ENCODE peak calls at places on chromosomes 2 and 18, in five cellular contexts. I is stomach, S is upper lobe of left lung, O is H1, Y is K562. Q is an unnamed sample. For H3K4me1, the result is how much of the 10 kb centered on the place peaks cover.

GRCh38 chr2:168254158-168254935 is 7.0 kb upstream of the STK39 start:
- DNase-seq in I (no peak), S (no peak), O (no peak), Y (no peak), Q (no peak)

GRCh38 chr2:19796036-19796703 is 105.6 kb downstream of the TTC32 start:
- DNase-seq in I (no peak), S (no peak), O (no peak), Y (no peak), Q (no peak)

GRCh38 chr2:78992451-78992806 is 33.1 kb upstream of the REG3G start:
- DNase-seq in I (no peak), S (no peak), O (peak), Y (peak), Q (no peak)

GRCh38 chr18:26190506-26190905 is 35.7 kb upstream of the TAF4B start:
- DNase-seq in I (no peak), S (no peak), O (no peak), Y (no peak), Q (no peak)

GRCh38 chr2:199464614-199465352 is 7.0 kb upstream of the SATB2 start:
- DNase-seq in I (no peak), S (peak), O (no peak), Y (no peak), Q (no peak)

GRCh38 chr2:75090770-75091515 is 108.4 kb downstream of the TACR1 start:
- DNase-seq in I (no peak), S (no peak), O (no peak), Y (peak), Q (no peak)

GRCh38 chr2:6791682-6792081 is 74.0 kb downstream of the CMPK2 start:
- DNase-seq in I (no peak), S (no peak), O (no peak), Y (peak), Q (no peak)

GRCh38 chr2:172394008-172394407 is 33.4 kb upstream of the ITGA6 start:
- DNase-seq in I (no peak), S (no peak), O (no peak), Y (no peak), Q (no peak)

GRCh38 chr18:59876310-59876626 is 23.5 kb upstream of the PMAIP1 start:
- DNase-seq in I (no peak), S (no peak), O (no peak), Y (no peak), Q (no peak)

GRCh38 chr2:160209457-160209856 is 9.4 kb upstream of the ITGB6 start:
- DNase-seq in I (no peak), S (no peak), O (no peak), Y (no peak), Q (no peak)

GRCh38 chr2:178882666-178883440 is 75.6 kb upstream of the TTN start:
- DNase-seq in I (peak), S (no peak), O (no peak), Y (no peak), Q (no peak)

GRCh38 chr2:54603357-54603756 is 120.1 kb upstream of the EML6 start:
- DNase-seq in I (no peak), S (no peak), O (no peak), Y (no peak), Q (no peak)

GRCh38 chr18:55382277-55382805 is 205.7 kb downstream of the TCF4 start:
- DNase-seq in I (no peak), S (no peak), O (no peak), Y (no peak), Q (no peak)

GRCh38 chr2:28444951-28445350 is 50.9 kb upstream of the PLB1 start:
- DNase-seq in I (no peak), S (no peak), O (no peak), Y (no peak), Q (peak)

GRCh38 chr2:28448738-28449100 is 47.1 kb upstream of the PLB1 start:
- DNase-seq in I (no peak), S (no peak), O (no peak), Y (no peak), Q (peak)

GRCh38 chr2:28442328-28442727 is 49.7 kb downstream of the FOSL2 start:
- DNase-seq in I (no peak), S (no peak), O (no peak), Y (no peak), Q (no peak)

GRCh38 chr2:28447943-28448737 is 47.7 kb upstream of the PLB1 start:
- DNase-seq in I (no peak), S (no peak), O (no peak), Y (no peak), Q (peak)

GRCh38 chr2:28445448-28446258 is 50.2 kb upstream of the PLB1 start:
- DNase-seq in I (no peak), S (no peak), O (no peak), Y (no peak), Q (no peak)
- H3K4me1 ChIP-seq in I (under half), S (under half), O (under half), Y (under half), Q (under half)

GRCh38 chr2:226399006-226399405 is 400.6 kb downstream of the IRS1 start:
- DNase-seq in I (no peak), S (no peak), O (no peak), Y (no peak), Q (no peak)
- TF ChIP-seq POLR2AphosphoS5 in I (no peak), S (no peak), O (no peak), Y (no peak), Q (no peak)

DNA sequence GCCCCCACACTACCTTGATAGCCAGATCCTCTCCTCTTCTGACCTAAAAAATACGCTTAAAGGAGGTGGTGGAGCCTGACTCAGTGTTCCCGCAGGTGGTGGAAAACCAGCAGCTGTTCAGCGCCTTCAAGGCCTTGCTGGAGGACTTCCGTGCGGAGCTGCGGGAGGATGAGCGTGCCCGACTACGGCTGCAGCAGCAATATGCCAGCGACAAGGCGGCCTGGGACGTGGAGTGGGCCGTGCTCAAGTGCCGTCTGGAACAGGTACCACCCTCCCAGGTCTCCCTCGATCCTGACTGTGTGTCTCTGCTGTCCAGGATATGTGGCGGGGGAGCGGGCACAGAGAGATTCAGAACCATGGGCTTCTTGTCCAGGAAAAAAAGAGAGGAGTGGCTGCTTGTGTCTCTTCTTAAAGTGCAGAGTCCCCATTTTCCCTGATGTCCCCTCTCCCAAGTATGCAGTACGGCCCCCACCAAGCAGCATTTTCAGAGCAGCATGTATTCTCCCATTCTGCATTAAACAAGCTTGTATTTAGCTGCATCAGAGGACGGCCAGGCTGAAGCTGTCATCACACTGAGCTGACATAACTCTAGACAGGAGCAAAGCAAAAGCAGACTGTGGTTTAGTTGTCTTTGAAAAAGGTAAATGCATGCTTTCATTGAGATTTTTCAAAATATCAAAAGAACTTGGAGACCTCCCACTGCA is 101.6 kb downstream of the MTCL1 start:
- DNase-seq in I (no peak), S (peak), O (no peak), Y (no peak), Q (no peak)
- TF ChIP-seq EP300 in I (no peak), S (no peak), O (no peak), Y (no peak), Q (no peak)

DNA sequence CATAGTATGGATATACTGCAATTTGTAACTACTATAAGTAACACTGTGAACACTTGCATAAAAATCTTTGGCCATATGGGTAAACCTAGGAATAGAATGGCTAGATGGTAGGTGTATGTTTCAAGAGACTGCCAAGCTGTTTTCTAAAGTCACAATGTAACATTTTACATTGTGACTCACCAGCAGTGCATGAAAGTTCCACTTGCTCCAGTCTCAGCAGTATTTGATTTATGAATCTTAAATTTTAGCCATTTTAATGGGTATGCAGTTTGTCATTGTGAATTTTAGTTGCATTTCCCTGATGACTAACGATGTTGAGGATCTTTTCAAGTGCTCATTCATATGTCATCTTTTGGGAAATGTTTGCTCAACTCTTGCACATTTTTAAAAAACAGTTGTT is 86.1 kb downstream of the FARSB start:
- DNase-seq in I (no peak), S (no peak), O (no peak), Y (no peak), Q (no peak)
- H3K4me1 ChIP-seq in I (under half), S (under half), O (under half), Y (under half), Q (under half)

DNA sequence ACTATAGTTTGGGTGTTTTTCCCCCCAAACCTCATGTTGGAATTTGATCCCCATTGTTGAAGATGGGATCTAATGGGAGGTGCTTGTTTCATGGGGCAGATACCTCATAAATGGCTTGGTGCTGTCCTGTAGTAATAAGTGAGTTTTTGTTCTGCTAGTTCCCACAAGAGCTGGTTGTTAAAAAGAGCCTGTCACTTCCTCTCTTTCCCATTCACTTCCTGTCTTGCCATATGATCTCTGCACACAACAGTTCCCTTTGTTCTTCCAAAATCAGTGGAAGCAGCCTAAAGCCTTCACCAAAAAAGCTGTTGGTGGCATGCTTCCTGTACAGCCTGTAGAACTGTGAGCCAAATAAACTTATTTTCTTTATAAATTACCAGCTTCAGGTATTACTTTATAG is 768.2 kb upstream of the VRK2 start:
- DNase-seq in I (no peak), S (no peak), O (no peak), Y (no peak), Q (no peak)
- TF ChIP-seq POLR2AphosphoS5 in I (no peak), S (no peak), O (no peak), Y (no peak), Q (no peak)

Q was measured in sigmoid colon.